ENCODE peak calls at places on chromosome 10, in four cellular contexts. One of them, this sample, is unnamed.

GRCh38 chr10:4807803-4808507 is 18.1 kb upstream of the AKR1E2 start:
- DNase-seq in EH: peak
- DNase-seq in Right ventricle myocardium inferior: no peak
- DNase-seq in neural crest cell: no peak
- DNase-seq in this sample: no peak

GRCh38 chr10:42632557-42632956 is 5.8 kb downstream of the ZNF33B start:
- DNase-seq in EH: no peak
- DNase-seq in Right ventricle myocardium inferior: no peak
- DNase-seq in neural crest cell: no peak
- DNase-seq in this sample: no peak

GRCh38 chr10:112565434-112566053 is 118.5 kb downstream of the VTI1A start:
- DNase-seq in EH: peak
- DNase-seq in Right ventricle myocardium inferior: no peak
- DNase-seq in neural crest cell: peak
- DNase-seq in this sample: peak

GRCh38 chr10:132689721-132690360 is 96.1 kb downstream of the NKX6-2 start:
- DNase-seq in EH: no peak
- DNase-seq in Right ventricle myocardium inferior: peak
- DNase-seq in neural crest cell: no peak
- DNase-seq in this sample: peak

GRCh38 chr10:71840177-71840711 is 10.8 kb downstream of the PSAP start:
- DNase-seq in EH: peak
- DNase-seq in Right ventricle myocardium inferior: peak
- DNase-seq in neural crest cell: peak
- DNase-seq in this sample: peak

GRCh38 chr10:3534433-3534832 is 250.6 kb downstream of the KLF6 start:
- DNase-seq in EH: peak
- DNase-seq in Right ventricle myocardium inferior: peak
- DNase-seq in neural crest cell: no peak
- DNase-seq in this sample: no peak

GRCh38 chr10:112951349-112952281 is 1.6 kb downstream of the TCF7L2 start:
- DNase-seq in EH: peak
- DNase-seq in Right ventricle myocardium inferior: peak
- DNase-seq in neural crest cell: peak
- DNase-seq in this sample: peak

GRCh38 chr10:96043895-96044580 is 655 bp downstream of the CCNJ start:
- DNase-seq in EH: peak
- DNase-seq in Right ventricle myocardium inferior: peak
- DNase-seq in neural crest cell: peak
- DNase-seq in this sample: peak

GRCh38 chr10:71827828-71828227 is 23.2 kb downstream of the PSAP start:
- DNase-seq in EH: no peak
- DNase-seq in Right ventricle myocardium inferior: no peak
- DNase-seq in neural crest cell: no peak
- DNase-seq in this sample: no peak

GRCh38 chr10:123600177-123600576 is 66.0 kb upstream of the GPR26 start:
- DNase-seq in EH: no peak
- DNase-seq in Right ventricle myocardium inferior: no peak
- DNase-seq in neural crest cell: no peak
- DNase-seq in this sample: no peak

GRCh38 chr10:58050575-58050974 is 217.1 kb downstream of the IPMK start:
- DNase-seq in EH: no peak
- DNase-seq in Right ventricle myocardium inferior: no peak
- DNase-seq in neural crest cell: no peak
- DNase-seq in this sample: no peak

GRCh38 chr10:73743327-73743904 is 756 bp upstream of the SEC24C start:
- DNase-seq in EH: no peak
- DNase-seq in Right ventricle myocardium inferior: no peak
- DNase-seq in neural crest cell: no peak
- DNase-seq in this sample: no peak

GRCh38 chr10:6128591-6129383 is 40.0 kb downstream of the RBM17 start:
- DNase-seq in EH: peak
- DNase-seq in Right ventricle myocardium inferior: no peak
- DNase-seq in neural crest cell: no peak
- DNase-seq in this sample: no peak

GRCh38 chr10:102186128-102186527 is 33.9 kb downstream of the NOLC1 start:
- DNase-seq in EH: no peak
- DNase-seq in Right ventricle myocardium inferior: no peak
- DNase-seq in neural crest cell: no peak
- DNase-seq in this sample: no peak

GRCh38 chr10:17851611-17852010 is 42.5 kb downstream of the MRC1 start:
- DNase-seq in EH: no peak
- DNase-seq in Right ventricle myocardium inferior: peak
- DNase-seq in neural crest cell: no peak
- DNase-seq in this sample: no peak

GRCh38 chr10:69470463-69471163 is 19.3 kb downstream of the TSPAN15 start:
- DNase-seq in EH: peak
- DNase-seq in Right ventricle myocardium inferior: no peak
- DNase-seq in neural crest cell: no peak
- DNase-seq in this sample: no peak

GRCh38 chr10:11863353-11864105 is 40.4 kb downstream of the PROSER2 start:
- DNase-seq in EH: no peak
- DNase-seq in Right ventricle myocardium inferior: no peak
- DNase-seq in neural crest cell: no peak
- DNase-seq in this sample: no peak

GRCh38 chr10:73807471-73807870 is 3.9 kb downstream of the NDST2 start:
- DNase-seq in EH: no peak
- DNase-seq in Right ventricle myocardium inferior: no peak
- DNase-seq in neural crest cell: no peak
- DNase-seq in this sample: no peak

GRCh38 chr10:65341323-65341922 is 1584.4 kb upstream of the LRRTM3 start:
- DNase-seq in EH: no peak
- DNase-seq in Right ventricle myocardium inferior: no peak
- DNase-seq in neural crest cell: no peak
- DNase-seq in this sample: no peak

This sample was measured in WTC11.